ENCODE peak calls at places on chromosomes 6 and 20, in eight cellular contexts. C is CD4-positive, alpha-beta T cell; Y is nephron progenitor cell; E is anterior cingulate cortex; G is naive thymus-derived CD8-positive, alpha-beta T cell; D is left ventricle myocardium superior; S is GM20000; W is T-helper 2 cell. K is an unnamed sample.

GRCh38 chr6:144055121-144055931 is 40.0 kb downstream of the SF3B5 start:
- DNase-seq in C (peak), Y (no peak), E (no peak), G (no peak), D (no peak), S (peak), W (no peak), K (no peak)

GRCh38 chr6:3285049-3285639 is 26.4 kb downstream of the PSMG4 start:
- DNase-seq in C (no peak), Y (no peak), E (no peak), G (no peak), D (peak), S (no peak), W (no peak), K (no peak)

GRCh38 chr6:129638055-129639019 is 71.6 kb downstream of the ARHGAP18 start:
- DNase-seq in C (no peak), Y (no peak), E (no peak), G (no peak), D (no peak), S (no peak), W (no peak), K (no peak)

GRCh38 chr6:15893556-15894253 is 230.9 kb upstream of the DTNBP1 start:
- DNase-seq in C (no peak), Y (no peak), E (no peak), G (no peak), D (no peak), S (no peak), W (no peak), K (no peak)

GRCh38 chr6:139533573-139534471 is 159.4 kb upstream of the CITED2 start:
- DNase-seq in C (no peak), Y (peak), E (no peak), G (no peak), D (no peak), S (no peak), W (no peak), K (no peak)

GRCh38 chr6:105282801-105283585 is 103.2 kb upstream of the POPDC3 start:
- DNase-seq in C (no peak), Y (no peak), E (no peak), G (no peak), D (no peak), S (no peak), W (no peak), K (no peak)

GRCh38 chr6:37473364-37474095 is 26.2 kb downstream of the CCDC167 start:
- DNase-seq in C (no peak), Y (no peak), E (no peak), G (no peak), D (peak), S (no peak), W (no peak), K (peak)

GRCh38 chr6:84553527-84553926 is 210.9 kb downstream of the TBX18 start:
- DNase-seq in C (no peak), Y (no peak), E (no peak), G (no peak), D (no peak), S (no peak), W (no peak), K (no peak)

GRCh38 chr6:166005401-166005845 is 162.2 kb downstream of the TBXT start:
- DNase-seq in C (no peak), Y (peak), E (no peak), G (no peak), D (peak), S (no peak), W (no peak), K (peak)

GRCh38 chr6:110658621-110659211 is 156.6 kb downstream of the CDK19 start:
- DNase-seq in C (no peak), Y (no peak), E (no peak), G (no peak), D (no peak), S (no peak), W (no peak), K (no peak)

GRCh38 chr6:129135421-129135820 is 252.5 kb downstream of the LAMA2 start:
- DNase-seq in C (no peak), Y (no peak), E (no peak), G (no peak), D (no peak), S (no peak), W (no peak), K (no peak)

GRCh38 chr6:38901802-38902522 is 146.6 kb upstream of the GLP1R start:
- DNase-seq in C (no peak), Y (no peak), E (no peak), G (no peak), D (no peak), S (no peak), W (no peak), K (no peak)

GRCh38 chr6:20061952-20062351 is 150.3 kb downstream of the MBOAT1 start:
- DNase-seq in C (no peak), Y (no peak), E (no peak), G (no peak), D (no peak), S (no peak), W (no peak), K (no peak)

GRCh38 chr20:41276317-41276751 is 41.2 kb downstream of the ZHX3 start:
- DNase-seq in C (no peak), Y (no peak), E (no peak), G (no peak), D (no peak), S (no peak), W (no peak), K (no peak)

GRCh38 chr6:87875781-87876180 is 171.9 kb upstream of the SPACA1 start:
- DNase-seq in C (no peak), Y (no peak), E (no peak), G (no peak), D (no peak), S (no peak), W (no peak), K (no peak)

GRCh38 chr6:155493694-155494143 is 38.1 kb upstream of the NOX3 start:
- DNase-seq in C (no peak), Y (no peak), E (no peak), G (no peak), D (no peak), S (peak), W (no peak), K (no peak)

GRCh38 chr20:51337126-51337805 is 205.3 kb downstream of the NFATC2 start:
- DNase-seq in C (no peak), Y (no peak), E (no peak), G (no peak), D (no peak), S (no peak), W (no peak), K (no peak)

GRCh38 chr6:153947817-153948447 is 91.1 kb upstream of the OPRM1 start:
- DNase-seq in C (no peak), Y (peak), E (no peak), G (no peak), D (no peak), S (peak), W (no peak), K (no peak)

GRCh38 chr6:28211840-28212509 is 13.1 kb upstream of the ZSCAN9 start:
- DNase-seq in C (no peak), Y (no peak), E (no peak), G (no peak), D (no peak), S (no peak), W (no peak), K (no peak)

GRCh38 chr6:47242483-47243386 is 67.0 kb downstream of the TNFRSF21 start:
- DNase-seq in C (peak), Y (peak), E (no peak), G (peak), D (peak), S (peak), W (no peak), K (peak)

GRCh38 chr6:7270320-7271204 is 42.4 kb downstream of the SSR1 start:
- DNase-seq in C (no peak), Y (no peak), E (no peak), G (no peak), D (no peak), S (no peak), W (no peak), K (no peak)

GRCh38 chr6:81748946-81749345 is 3.5 kb downstream of the TENT5A start:
- DNase-seq in C (no peak), Y (no peak), E (no peak), G (no peak), D (no peak), S (no peak), W (no peak), K (no peak)

GRCh38 chr6:36793296-36793912 is 45.8 kb downstream of the CPNE5 start:
- DNase-seq in C (no peak), Y (no peak), E (no peak), G (no peak), D (no peak), S (no peak), W (no peak), K (no peak)

GRCh38 chr6:170277893-170278742 is 12.8 kb downstream of the DLL1 start:
- DNase-seq in C (no peak), Y (no peak), E (no peak), G (no peak), D (no peak), S (no peak), W (no peak), K (no peak)

GRCh38 chr6:106141441-106142237 is 55.5 kb downstream of the PRDM1 start:
- DNase-seq in C (no peak), Y (no peak), E (no peak), G (no peak), D (no peak), S (peak), W (no peak), K (no peak)

GRCh38 chr6:152636675-152637421 is at the start of gene SYNE1:
- DNase-seq in C (no peak), Y (peak), E (peak), G (no peak), D (peak), S (peak), W (no peak), K (peak)

GRCh38 chr6:17945111-17945510 is 42.3 kb downstream of the KIF13A start:
- DNase-seq in C (no peak), Y (no peak), E (no peak), G (no peak), D (no peak), S (no peak), W (no peak), K (no peak)

GRCh38 chr6:26613717-26614683 is 17.2 kb downstream of the ABT1 start:
- DNase-seq in C (peak), Y (peak), E (no peak), G (no peak), D (peak), S (no peak), W (no peak), K (no peak)

GRCh38 chr6:143405381-143406154 is 44.9 kb downstream of the ADAT2 start:
- DNase-seq in C (no peak), Y (no peak), E (no peak), G (no peak), D (no peak), S (no peak), W (no peak), K (no peak)

GRCh38 chr20:11234181-11234969 is 560.6 kb upstream of the JAG1 start:
- DNase-seq in C (no peak), Y (no peak), E (no peak), G (no peak), D (no peak), S (no peak), W (no peak), K (no peak)

GRCh38 chr6:5738211-5738610 is 268.5 kb downstream of the NRN1 start:
- DNase-seq in C (no peak), Y (no peak), E (no peak), G (no peak), D (no peak), S (no peak), W (no peak), K (no peak)

GRCh38 chr6:137832110-137832509 is 34.9 kb upstream of the TNFAIP3 start:
- DNase-seq in C (no peak), Y (no peak), E (no peak), G (no peak), D (no peak), S (no peak), W (no peak), K (no peak)

GRCh38 chr6:10720229-10720959 is 2.5 kb upstream of the TMEM14C start:
- DNase-seq in C (peak), Y (no peak), E (no peak), G (peak), D (peak), S (peak), W (peak), K (peak)

GRCh38 chr6:11414564-11414963 is 123.0 kb upstream of the TMEM170B start:
- DNase-seq in C (peak), Y (no peak), E (no peak), G (no peak), D (no peak), S (peak), W (no peak), K (no peak)